ENCODE peak calls at places on chromosomes 4 and X, in ten cellular contexts. One of them, this sample, is unnamed.

GRCh38 chrX:18985186-18985435 is 1.2 kb upstream of the PHKA2 start:
- DNase-seq in colonic mucosa: no peak
- DNase-seq in uterus: no peak
- DNase-seq in bronchial epithelial cell: no peak
- DNase-seq in mesendoderm: no peak
- DNase-seq in fibroblast of pulmonary artery: no peak
- DNase-seq in CD4-positive, alpha-beta memory T cell: no peak
- DNase-seq in IMR-90: no peak
- DNase-seq in thoracic aorta: no peak
- DNase-seq in AG09309: no peak
- DNase-seq in this sample: no peak

GRCh38 chrX:28787206-28787605 is 200.0 kb downstream of the IL1RAPL1 start:
- DNase-seq in uterus: no peak
- DNase-seq in fibroblast of pulmonary artery: peak; percentile 53
- DNase-seq in CD4-positive, alpha-beta memory T cell: no peak
- DNase-seq in AG09309: no peak
- DNase-seq in mesendoderm: peak; percentile 5
- DNase-seq in IMR-90: peak; percentile 84
- DNase-seq in thoracic aorta: no peak
- DNase-seq in bronchial epithelial cell: peak; percentile 64
- DNase-seq in colonic mucosa: no peak
- DNase-seq in this sample: peak; percentile 35

GRCh38 chrX:146602246-146602645 is 207.3 kb upstream of the CXorf51B start:
- DNase-seq in uterus: no peak
- DNase-seq in thoracic aorta: no peak
- DNase-seq in fibroblast of pulmonary artery: no peak
- DNase-seq in colonic mucosa: no peak
- DNase-seq in mesendoderm: no peak
- DNase-seq in bronchial epithelial cell: no peak
- DNase-seq in CD4-positive, alpha-beta memory T cell: no peak
- DNase-seq in IMR-90: no peak
- DNase-seq in AG09309: no peak
- DNase-seq in this sample: no peak

GRCh38 chr4:2083116-2083825 is 24.1 kb downstream of the NAT8L start:
- DNase-seq in AG09309: no peak
- DNase-seq in thoracic aorta: no peak
- DNase-seq in colonic mucosa: peak; percentile 6
- DNase-seq in CD4-positive, alpha-beta memory T cell: no peak
- DNase-seq in IMR-90: no peak
- DNase-seq in fibroblast of pulmonary artery: no peak
- DNase-seq in bronchial epithelial cell: no peak
- DNase-seq in uterus: no peak
- DNase-seq in mesendoderm: no peak
- DNase-seq in this sample: no peak

GRCh38 chrX:41245641-41246040 is 88.3 kb upstream of the DDX3X start:
- DNase-seq in thoracic aorta: no peak
- DNase-seq in CD4-positive, alpha-beta memory T cell: no peak
- DNase-seq in fibroblast of pulmonary artery: no peak
- DNase-seq in IMR-90: no peak
- DNase-seq in colonic mucosa: no peak
- DNase-seq in uterus: no peak
- DNase-seq in AG09309: no peak
- DNase-seq in bronchial epithelial cell: no peak
- DNase-seq in mesendoderm: no peak
- DNase-seq in this sample: no peak

GRCh38 chr4:88807499-88807898 is 109.9 kb upstream of the NAP1L5 start:
- DNase-seq in bronchial epithelial cell: peak; percentile 10
- DNase-seq in AG09309: no peak
- DNase-seq in fibroblast of pulmonary artery: no peak
- DNase-seq in CD4-positive, alpha-beta memory T cell: no peak
- DNase-seq in IMR-90: no peak
- DNase-seq in mesendoderm: no peak
- DNase-seq in thoracic aorta: no peak
- DNase-seq in colonic mucosa: no peak
- DNase-seq in uterus: no peak
- DNase-seq in this sample: no peak

GRCh38 chrX:47030339-47030738 is 47.9 kb upstream of the RGN start:
- DNase-seq in mesendoderm: peak; percentile 58
- DNase-seq in thoracic aorta: no peak
- DNase-seq in IMR-90: peak; percentile 68
- DNase-seq in AG09309: peak; percentile 28
- DNase-seq in CD4-positive, alpha-beta memory T cell: peak; percentile 39
- DNase-seq in colonic mucosa: peak; percentile 21
- DNase-seq in uterus: no peak
- DNase-seq in bronchial epithelial cell: peak; percentile 55
- DNase-seq in fibroblast of pulmonary artery: peak; percentile 80
- DNase-seq in this sample: peak; percentile 10

GRCh38 chr4:15906024-15906443 is 32.5 kb downstream of the FGFBP1 start:
- DNase-seq in bronchial epithelial cell: peak; percentile 99
- DNase-seq in IMR-90: no peak
- DNase-seq in mesendoderm: peak; percentile 96
- DNase-seq in thoracic aorta: no peak
- DNase-seq in CD4-positive, alpha-beta memory T cell: no peak
- DNase-seq in fibroblast of pulmonary artery: peak; percentile 14
- DNase-seq in colonic mucosa: peak; percentile 90
- DNase-seq in uterus: no peak
- DNase-seq in AG09309: no peak
- DNase-seq in this sample: no peak

GRCh38 chr4:25172964-25173917 is 13.0 kb upstream of the SEPSECS start:
- DNase-seq in uterus: peak; percentile 59
- DNase-seq in fibroblast of pulmonary artery: peak; percentile 98
- DNase-seq in CD4-positive, alpha-beta memory T cell: no peak
- DNase-seq in AG09309: peak; percentile 99
- DNase-seq in bronchial epithelial cell: peak; percentile 99
- DNase-seq in IMR-90: peak; percentile 100
- DNase-seq in thoracic aorta: peak; percentile 41
- DNase-seq in colonic mucosa: no peak
- DNase-seq in mesendoderm: peak; percentile 92
- DNase-seq in this sample: peak; percentile 98

GRCh38 chr4:83734576-83734975 is 198.7 kb downstream of the GPAT3 start:
- DNase-seq in thoracic aorta: no peak
- DNase-seq in uterus: no peak
- DNase-seq in fibroblast of pulmonary artery: no peak
- DNase-seq in IMR-90: no peak
- DNase-seq in colonic mucosa: no peak
- DNase-seq in mesendoderm: no peak
- DNase-seq in CD4-positive, alpha-beta memory T cell: no peak
- DNase-seq in bronchial epithelial cell: no peak
- DNase-seq in AG09309: no peak
- DNase-seq in this sample: no peak

GRCh38 chr4:65535128-65535527 is 135.2 kb downstream of the EPHA5 start:
- DNase-seq in CD4-positive, alpha-beta memory T cell: no peak
- DNase-seq in thoracic aorta: no peak
- DNase-seq in IMR-90: no peak
- DNase-seq in AG09309: no peak
- DNase-seq in colonic mucosa: no peak
- DNase-seq in mesendoderm: peak; percentile 34
- DNase-seq in bronchial epithelial cell: no peak
- DNase-seq in uterus: no peak
- DNase-seq in fibroblast of pulmonary artery: no peak
- DNase-seq in this sample: no peak

GRCh38 chrX:115419094-115419493 is 129.6 kb downstream of the LUZP4 start:
- DNase-seq in fibroblast of pulmonary artery: peak; percentile 22
- DNase-seq in CD4-positive, alpha-beta memory T cell: no peak
- DNase-seq in colonic mucosa: no peak
- DNase-seq in bronchial epithelial cell: no peak
- DNase-seq in IMR-90: peak; percentile 13
- DNase-seq in AG09309: no peak
- DNase-seq in thoracic aorta: no peak
- DNase-seq in uterus: no peak
- DNase-seq in mesendoderm: no peak
- DNase-seq in this sample: no peak

GRCh38 chr4:118076958-118077766 is 42.9 kb downstream of the NDST3 start:
- DNase-seq in bronchial epithelial cell: peak; percentile 17
- DNase-seq in mesendoderm: peak; percentile 76
- DNase-seq in IMR-90: peak; percentile 34
- DNase-seq in fibroblast of pulmonary artery: peak; percentile 35
- DNase-seq in AG09309: no peak
- DNase-seq in uterus: no peak
- DNase-seq in colonic mucosa: peak; percentile 22
- DNase-seq in CD4-positive, alpha-beta memory T cell: no peak
- DNase-seq in thoracic aorta: no peak
- DNase-seq in this sample: peak; percentile 0

GRCh38 chr4:75672461-75673026 is 667 bp downstream of the G3BP2 start:
- DNase-seq in CD4-positive, alpha-beta memory T cell: peak; percentile 81
- DNase-seq in uterus: peak; percentile 61
- DNase-seq in IMR-90: peak; percentile 41
- DNase-seq in AG09309: no peak
- DNase-seq in thoracic aorta: peak; percentile 6
- DNase-seq in colonic mucosa: peak; percentile 85
- DNase-seq in mesendoderm: peak; percentile 78
- DNase-seq in fibroblast of pulmonary artery: peak; percentile 52
- DNase-seq in bronchial epithelial cell: peak; percentile 29
- DNase-seq in this sample: no peak

GRCh38 chr4:175927121-175927520 is 115.1 kb upstream of the GPM6A start:
- DNase-seq in mesendoderm: no peak
- DNase-seq in uterus: no peak
- DNase-seq in IMR-90: no peak
- DNase-seq in bronchial epithelial cell: peak; percentile 78
- DNase-seq in AG09309: no peak
- DNase-seq in colonic mucosa: no peak
- DNase-seq in CD4-positive, alpha-beta memory T cell: no peak
- DNase-seq in thoracic aorta: no peak
- DNase-seq in fibroblast of pulmonary artery: no peak
- DNase-seq in this sample: no peak
- H3K4me3 ChIP-seq in mesendoderm: no peak overlapping the region
- H3K4me3 ChIP-seq in uterus: no peak overlapping the region
- H3K4me3 ChIP-seq in IMR-90: no peak overlapping the region
- H3K4me3 ChIP-seq in bronchial epithelial cell: no peak overlapping the region
- H3K4me3 ChIP-seq in AG09309: no peak overlapping the region
- H3K4me3 ChIP-seq in colonic mucosa: no peak overlapping the region
- H3K4me3 ChIP-seq in CD4-positive, alpha-beta memory T cell: no peak overlapping the region
- H3K4me3 ChIP-seq in thoracic aorta: no peak overlapping the region
- H3K4me3 ChIP-seq in fibroblast of pulmonary artery: no peak overlapping the region
- H3K4me3 ChIP-seq in this sample: no peak overlapping the region

GRCh38 chr4:145484240-145484846 is 2.7 kb downstream of the SMAD1 start:
- DNase-seq in colonic mucosa: no peak
- DNase-seq in CD4-positive, alpha-beta memory T cell: no peak
- DNase-seq in uterus: no peak
- DNase-seq in bronchial epithelial cell: no peak
- DNase-seq in thoracic aorta: no peak
- DNase-seq in IMR-90: no peak
- DNase-seq in AG09309: no peak
- DNase-seq in fibroblast of pulmonary artery: no peak
- DNase-seq in mesendoderm: no peak
- DNase-seq in this sample: no peak

GRCh38 chr4:145488310-145488709 is 6.7 kb downstream of the SMAD1 start:
- DNase-seq in bronchial epithelial cell: no peak
- DNase-seq in thoracic aorta: no peak
- DNase-seq in fibroblast of pulmonary artery: no peak
- DNase-seq in colonic mucosa: no peak
- DNase-seq in CD4-positive, alpha-beta memory T cell: no peak
- DNase-seq in mesendoderm: no peak
- DNase-seq in IMR-90: no peak
- DNase-seq in AG09309: no peak
- DNase-seq in uterus: no peak
- DNase-seq in this sample: no peak

GRCh38 chr4:145486603-145487002 is 5.0 kb downstream of the SMAD1 start:
- DNase-seq in thoracic aorta: no peak
- DNase-seq in colonic mucosa: no peak
- DNase-seq in bronchial epithelial cell: no peak
- DNase-seq in fibroblast of pulmonary artery: no peak
- DNase-seq in mesendoderm: no peak
- DNase-seq in AG09309: no peak
- DNase-seq in IMR-90: no peak
- DNase-seq in CD4-positive, alpha-beta memory T cell: no peak
- DNase-seq in uterus: no peak
- DNase-seq in this sample: no peak

GRCh38 chr4:145485120-145485519 is 3.5 kb downstream of the SMAD1 start:
- DNase-seq in IMR-90: no peak
- DNase-seq in colonic mucosa: no peak
- DNase-seq in mesendoderm: no peak
- DNase-seq in bronchial epithelial cell: no peak
- DNase-seq in fibroblast of pulmonary artery: no peak
- DNase-seq in AG09309: no peak
- DNase-seq in uterus: no peak
- DNase-seq in CD4-positive, alpha-beta memory T cell: no peak
- DNase-seq in thoracic aorta: no peak
- DNase-seq in this sample: no peak

GRCh38 chr4:145487626-145488025 is 6.0 kb downstream of the SMAD1 start:
- DNase-seq in fibroblast of pulmonary artery: no peak
- DNase-seq in CD4-positive, alpha-beta memory T cell: no peak
- DNase-seq in uterus: no peak
- DNase-seq in AG09309: no peak
- DNase-seq in mesendoderm: no peak
- DNase-seq in bronchial epithelial cell: no peak
- DNase-seq in IMR-90: no peak
- DNase-seq in thoracic aorta: no peak
- DNase-seq in colonic mucosa: no peak
- DNase-seq in this sample: no peak
- H3K4me3 ChIP-seq in fibroblast of pulmonary artery: no peak overlapping the region
- H3K4me3 ChIP-seq in CD4-positive, alpha-beta memory T cell: no peak overlapping the region
- H3K4me3 ChIP-seq in uterus: no peak overlapping the region
- H3K4me3 ChIP-seq in AG09309: no peak overlapping the region
- H3K4me3 ChIP-seq in mesendoderm: no peak overlapping the region
- H3K4me3 ChIP-seq in bronchial epithelial cell: no peak overlapping the region
- H3K4me3 ChIP-seq in IMR-90: no peak overlapping the region
- H3K4me3 ChIP-seq in thoracic aorta: no peak overlapping the region
- H3K4me3 ChIP-seq in colonic mucosa: no peak overlapping the region
- H3K4me3 ChIP-seq in this sample: no peak overlapping the region

GRCh38 chrX:134184936-134185335 is 52.0 kb upstream of the CCDC160 start:
- DNase-seq in thoracic aorta: no peak
- DNase-seq in bronchial epithelial cell: no peak
- DNase-seq in fibroblast of pulmonary artery: no peak
- DNase-seq in mesendoderm: no peak
- DNase-seq in colonic mucosa: no peak
- DNase-seq in uterus: no peak
- DNase-seq in CD4-positive, alpha-beta memory T cell: no peak
- DNase-seq in IMR-90: no peak
- DNase-seq in AG09309: no peak
- DNase-seq in this sample: no peak
- H3K4me3 ChIP-seq in thoracic aorta: no peak overlapping the region
- H3K4me3 ChIP-seq in bronchial epithelial cell: no peak overlapping the region
- H3K4me3 ChIP-seq in fibroblast of pulmonary artery: no peak overlapping the region
- H3K4me3 ChIP-seq in mesendoderm: no peak overlapping the region
- H3K4me3 ChIP-seq in colonic mucosa: no peak overlapping the region
- H3K4me3 ChIP-seq in uterus: no peak overlapping the region
- H3K4me3 ChIP-seq in CD4-positive, alpha-beta memory T cell: no peak overlapping the region
- H3K4me3 ChIP-seq in IMR-90: no peak overlapping the region
- H3K4me3 ChIP-seq in AG09309: no peak overlapping the region
- H3K4me3 ChIP-seq in this sample: no peak overlapping the region

DNA sequence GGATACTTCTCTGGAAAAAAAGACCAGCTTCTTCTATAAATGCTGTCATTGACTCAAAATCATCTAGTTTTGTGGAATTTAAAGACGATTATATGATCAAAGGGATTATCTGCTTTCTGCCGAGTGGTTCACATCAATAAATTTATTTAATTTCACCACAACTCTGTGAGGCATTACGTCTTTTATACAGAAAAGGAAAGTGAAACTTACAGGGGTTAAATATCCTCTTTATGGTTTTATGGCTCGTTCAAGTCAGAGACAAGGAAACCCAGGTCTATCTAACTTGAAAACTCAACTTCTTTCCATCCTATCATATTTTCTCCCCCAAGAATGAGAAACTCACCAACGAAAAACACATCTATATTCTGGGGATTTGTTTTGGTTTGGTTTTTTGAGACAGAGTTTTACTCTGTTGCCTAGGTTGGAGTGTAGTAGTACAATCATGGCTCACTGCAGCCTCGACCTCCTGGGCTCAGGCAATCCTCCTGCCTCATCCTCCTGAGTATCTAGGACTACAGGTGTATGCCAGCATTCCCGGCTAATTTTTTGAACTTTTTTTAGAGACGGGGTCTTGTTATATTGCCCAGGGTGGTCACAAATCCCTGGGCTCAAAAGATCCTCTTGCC is 377.9 kb upstream of the EMCN start:
- DNase-seq in uterus: no peak
- DNase-seq in CD4-positive, alpha-beta memory T cell: peak; percentile 36
- DNase-seq in bronchial epithelial cell: no peak
- DNase-seq in fibroblast of pulmonary artery: no peak
- DNase-seq in AG09309: no peak
- DNase-seq in colonic mucosa: no peak
- DNase-seq in IMR-90: no peak
- DNase-seq in thoracic aorta: no peak
- DNase-seq in mesendoderm: no peak
- DNase-seq in this sample: no peak
- H3K4me3 ChIP-seq in uterus: peak overlapping the region; percentile 25
- H3K4me3 ChIP-seq in CD4-positive, alpha-beta memory T cell: peak overlapping the region; percentile 42
- H3K4me3 ChIP-seq in bronchial epithelial cell: no peak overlapping the region
- H3K4me3 ChIP-seq in fibroblast of pulmonary artery: peak overlapping the region; percentile 15
- H3K4me3 ChIP-seq in AG09309: peak overlapping the region; percentile 12
- H3K4me3 ChIP-seq in colonic mucosa: no peak overlapping the region
- H3K4me3 ChIP-seq in IMR-90: peak overlapping the region; percentile 28
- H3K4me3 ChIP-seq in thoracic aorta: peak overlapping the region; percentile 54
- H3K4me3 ChIP-seq in mesendoderm: no peak overlapping the region
- H3K4me3 ChIP-seq in this sample: peak overlapping the region; percentile 9